ENCODE peak calls at places on chromosome 15, in eight cellular contexts. W, V, R, Y, T, D, I and K are unnamed samples.

GRCh38 chr15:91516866-91517265 is 336.6 kb upstream of the SLCO3A1 start:
- DNase-seq in W (no peak), V (no peak), R (no peak), Y (no peak), T (no peak), D (no peak), I (no peak), K (no peak)

GRCh38 chr15:95604634-95605036 is 725.9 kb upstream of the NR2F2 start:
- DNase-seq in W (no peak), V (peak), R (no peak), Y (no peak), T (no peak), D (peak), I (peak), K (no peak)

GRCh38 chr15:28933710-28934445 is 48.1 kb downstream of the APBA2 start:
- DNase-seq in W (no peak), V (no peak), R (no peak), Y (no peak), T (no peak), D (no peak), I (peak), K (peak)

GRCh38 chr15:58438956-58439355 is 7.2 kb downstream of the LIPC start:
- DNase-seq in W (peak), V (peak), R (no peak), Y (no peak), T (no peak), D (peak), I (peak), K (no peak)

GRCh38 chr15:65086680-65087111 is 10.2 kb downstream of the KBTBD13 start:
- DNase-seq in W (peak), V (peak), R (no peak), Y (no peak), T (no peak), D (peak), I (no peak), K (no peak)

GRCh38 chr15:65869954-65870871 is 922 bp downstream of the RAB11A start:
- DNase-seq in W (peak), V (peak), R (peak), Y (peak), T (no peak), D (peak), I (peak), K (peak)

GRCh38 chr15:25877681-25878080 is 14.6 kb upstream of the ATP10A start:
- DNase-seq in W (no peak), V (no peak), R (no peak), Y (no peak), T (no peak), D (peak), I (no peak), K (no peak)

GRCh38 chr15:65632780-65633384 is 11.1 kb downstream of the SLC24A1 start:
- DNase-seq in W (no peak), V (no peak), R (no peak), Y (no peak), T (no peak), D (no peak), I (no peak), K (no peak)

GRCh38 chr15:80730395-80730794 is 35.3 kb downstream of the ABHD17C start:
- DNase-seq in W (no peak), V (no peak), R (no peak), Y (no peak), T (no peak), D (no peak), I (no peak), K (no peak)
- H3K27ac ChIP-seq in W (no peak), V (no peak), R (no peak), Y (no peak), T (no peak), D (no peak), I (no peak), K (no peak)

GRCh38 chr15:79329186-79329611 is 18.3 kb downstream of the TMED3 start:
- DNase-seq in W (peak), V (peak), R (no peak), Y (no peak), T (no peak), D (peak), I (peak), K (no peak)

GRCh38 chr15:79337591-79337990 is 26.7 kb downstream of the TMED3 start:
- DNase-seq in W (no peak), V (no peak), R (no peak), Y (no peak), T (no peak), D (no peak), I (no peak), K (no peak)

GRCh38 chr15:79332824-79333510 is 22.1 kb downstream of the TMED3 start:
- DNase-seq in W (peak), V (no peak), R (no peak), Y (no peak), T (no peak), D (no peak), I (no peak), K (no peak)
- H3K27ac ChIP-seq in W (no peak), V (no peak), R (no peak), Y (no peak), T (no peak), D (no peak), I (no peak), K (no peak)

GRCh38 chr15:74027688-74028087 is 33.2 kb downstream of the PML start:
- DNase-seq in W (no peak), V (no peak), R (no peak), Y (no peak), T (no peak), D (no peak), I (no peak), K (no peak)

GRCh38 chr15:74025436-74025835 is 30.9 kb downstream of the PML start:
- DNase-seq in W (no peak), V (peak), R (no peak), Y (no peak), T (no peak), D (no peak), I (no peak), K (no peak)

GRCh38 chr15:74032046-74032445 is 37.5 kb downstream of the PML start:
- DNase-seq in W (no peak), V (no peak), R (no peak), Y (no peak), T (no peak), D (no peak), I (no peak), K (no peak)

GRCh38 chr15:74024687-74025086 is 30.2 kb downstream of the PML start:
- DNase-seq in W (no peak), V (no peak), R (no peak), Y (no peak), T (no peak), D (no peak), I (no peak), K (no peak)

GRCh38 chr15:74028646-74029045 is 34.1 kb downstream of the PML start:
- DNase-seq in W (no peak), V (no peak), R (no peak), Y (no peak), T (no peak), D (no peak), I (no peak), K (no peak)
- H3K27ac ChIP-seq in W (no peak), V (no peak), R (no peak), Y (no peak), T (no peak), D (no peak), I (no peak), K (no peak)

DNA sequence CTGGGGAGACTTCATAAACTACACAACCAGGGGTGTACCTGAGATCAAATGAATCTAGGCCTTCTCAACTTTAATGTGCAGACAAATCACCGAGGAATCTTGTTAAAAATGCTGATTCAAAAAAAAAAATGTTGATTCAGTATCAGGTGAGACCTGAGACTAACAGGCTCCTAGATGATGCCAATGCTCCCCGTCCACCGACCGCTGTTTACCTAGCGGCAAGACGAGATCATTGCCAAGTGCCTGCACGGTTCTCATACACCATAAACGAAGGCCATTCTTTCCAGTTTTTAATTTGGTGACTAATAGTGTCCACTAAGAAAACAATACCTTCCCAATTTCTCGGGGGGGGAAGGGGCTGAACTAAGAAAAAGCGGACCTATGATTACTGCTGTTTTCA is 2.5 kb upstream of the FSIP1 start:
- DNase-seq in W (no peak), V (no peak), R (no peak), Y (no peak), T (no peak), D (no peak), I (no peak), K (no peak)
- H3K27ac ChIP-seq in W (no peak), V (no peak), R (no peak), Y (no peak), T (no peak), D (no peak), I (no peak), K (no peak)

DNA sequence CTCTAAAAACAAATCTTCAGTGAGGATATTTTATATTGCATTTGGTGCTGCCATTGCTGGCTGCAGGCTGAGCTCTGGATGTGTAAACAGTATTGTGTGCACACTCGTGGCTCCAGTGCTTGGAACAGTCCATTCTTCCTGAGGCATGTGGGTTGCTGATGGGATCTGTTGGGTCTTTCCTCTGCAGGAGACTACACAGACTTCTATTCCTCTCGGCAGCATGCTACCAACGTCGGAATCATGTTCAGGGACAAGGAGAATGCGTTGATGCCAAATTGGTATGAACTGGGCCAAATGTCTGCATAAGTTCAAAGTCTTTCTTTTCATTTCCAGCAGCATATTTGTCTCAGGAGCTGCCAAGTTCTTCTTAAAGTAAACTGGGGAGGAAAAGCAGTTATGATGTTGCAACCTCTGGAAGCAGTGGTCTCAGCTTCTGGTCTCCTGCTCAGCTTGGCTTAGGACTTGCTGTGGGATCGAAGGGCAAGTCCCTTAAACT is 9.3 kb downstream of the FAH start:
- DNase-seq in W (no peak), V (no peak), R (no peak), Y (no peak), T (no peak), D (no peak), I (no peak), K (no peak)
- H3K27ac ChIP-seq in W (no peak), V (no peak), R (no peak), Y (no peak), T (no peak), D (no peak), I (no peak), K (no peak)

GRCh38 chr15:84910928-84911623 is 26.6 kb downstream of the SLC28A1 start:
- DNase-seq in W (no peak), V (no peak), R (no peak), Y (no peak), T (no peak), D (no peak), I (no peak), K (no peak)
- H3K27ac ChIP-seq in W (peak), V (peak), R (peak), Y (no peak), T (no peak), D (peak), I (peak), K (no peak)

GRCh38 chr15:42605281-42605744 is 29.9 kb downstream of the STARD9 start:
- DNase-seq in W (no peak), V (peak), R (no peak), Y (no peak), T (no peak), D (no peak), I (peak), K (no peak)
- H3K27ac ChIP-seq in W (no peak), V (no peak), R (no peak), Y (no peak), T (no peak), D (no peak), I (no peak), K (no peak)

GRCh38 chr15:83288381-83288801 is 3.9 kb upstream of the BNC1 start:
- DNase-seq in W (peak), V (peak), R (no peak), Y (no peak), T (no peak), D (no peak), I (no peak), K (no peak)

GRCh38 chr15:83292317-83292716 is 7.9 kb upstream of the BNC1 start:
- DNase-seq in W (peak), V (peak), R (no peak), Y (no peak), T (no peak), D (no peak), I (peak), K (peak)

GRCh38 chr15:83287541-83288027 is 3.1 kb upstream of the BNC1 start:
- DNase-seq in W (peak), V (peak), R (no peak), Y (no peak), T (no peak), D (peak), I (peak), K (no peak)

GRCh38 chr15:83289160-83289559 is 4.7 kb upstream of the BNC1 start:
- DNase-seq in W (peak), V (peak), R (no peak), Y (no peak), T (no peak), D (no peak), I (peak), K (no peak)

GRCh38 chr15:83290236-83290635 is 5.8 kb upstream of the BNC1 start:
- DNase-seq in W (no peak), V (no peak), R (no peak), Y (no peak), T (no peak), D (no peak), I (no peak), K (no peak)
- H3K27ac ChIP-seq in W (no peak), V (peak), R (no peak), Y (no peak), T (no peak), D (no peak), I (no peak), K (no peak)